ENCODE peak calls at places on chromosomes 16 and 17, in six cellular contexts. R, Z, H, P, T and A are unnamed samples.
A peak's percentile ranks its signal among the peaks of the same experiment; 100 is the strongest.

GRCh38 chr17:83103200-83103937 is 24.0 kb downstream of the METRNL start:
- DNase-seq in Z (no peak), H (no peak), P (no peak), T (peak; percentile 85), R (peak; percentile 49), A (no peak)

GRCh38 chr16:74999683-75000480 is 1.1 kb downstream of the ZNRF1 start:
- DNase-seq in H (peak; percentile 60), T (peak; percentile 60), R (peak; percentile 54), P (no peak), Z (no peak), A (no peak)

GRCh38 chr17:29776026-29776425 is 153.3 kb upstream of the CORO6 start:
- DNase-seq in Z (no peak), T (no peak), P (no peak), R (no peak), H (no peak), A (no peak)

GRCh38 chr16:68503334-68503733 is 35.8 kb upstream of the ZFP90 start:
- DNase-seq in Z (no peak), T (no peak), P (peak; percentile 69), H (peak; percentile 28), R (peak; percentile 12), A (no peak)

GRCh38 chr17:37791434-37791833 is 46.6 kb upstream of the HNF1B start:
- DNase-seq in P (no peak), T (no peak), R (peak; percentile 94), Z (no peak), H (peak; percentile 30), A (no peak)

GRCh38 chr17:63841350-63842172 is 924 bp downstream of the SMARCD2 start:
- DNase-seq in T (peak; percentile 64), Z (no peak), R (peak; percentile 51), P (no peak), H (peak; percentile 35), A (peak; percentile 39)

GRCh38 chr17:10198509-10199249 is at the start of gene GAS7:
- DNase-seq in P (no peak), H (no peak), Z (no peak), T (peak; percentile 69), R (no peak), A (no peak)

GRCh38 chr16:84176192-84177053 is 10.4 kb downstream of the TAF1C start:
- DNase-seq in R (peak; percentile 9), Z (no peak), P (no peak), H (no peak), T (no peak), A (no peak)

GRCh38 chr16:2691491-2692248 is 9.3 kb downstream of the KCTD5 start:
- DNase-seq in Z (peak; percentile 9), T (no peak), P (no peak), H (no peak), R (no peak), A (no peak)